ENCODE peak calls at places on chromosomes 11 and 22, in eight cellular contexts. O is stimulated activated CD8-positive, alpha-beta memory T cell treated with anti-CD3 and anti-CD28 coated beads, Interleukin-7, amount 100 ng/mL, for 24 hours; S is mucosa of gallbladder; P is prostate gland; C is fibroblast of the aortic adventitia; N is activated naive CD8-positive, alpha-beta T cell treated with anti-CD3 and anti-CD28 coated beads, Interleukin-2, amount 50 U/mL, for 16 hours; J is NAMALWA; M is HFF-Myc. A is an unnamed sample.

GRCh38 chr11:35104655-35105054 is 34.3 kb upstream of the CD44 start:
- DNase-seq in O (no peak), S (no peak), P (no peak), C (no peak), N (no peak), J (no peak), M (no peak), A (no peak)

GRCh38 chr11:788009-788640 is 1.8 kb downstream of the CEND1 start:
- DNase-seq in O (no peak), S (no peak), P (no peak), C (no peak), N (no peak), J (no peak), M (no peak), A (no peak)

GRCh38 chr11:92268546-92268945 is 43.9 kb downstream of the FAT3 start:
- DNase-seq in O (no peak), S (no peak), P (no peak), C (no peak), N (no peak), J (no peak), M (no peak), A (no peak)

GRCh38 chr11:111819161-111820058 is 52.0 kb downstream of the ALG9 start:
- DNase-seq in O (no peak), S (peak; percentile 51), P (no peak), C (peak; percentile 87), N (no peak), J (no peak), M (peak; percentile 93), A (no peak)

GRCh38 chr22:49340406-49340805 is 487.3 kb downstream of the BRD1 start:
- DNase-seq in O (no peak), S (no peak), P (no peak), C (no peak), N (no peak), J (no peak), M (no peak), A (no peak)

GRCh38 chr11:102479733-102480132 is 27.2 kb upstream of the TMEM123 start:
- DNase-seq in O (no peak), S (no peak), P (no peak), C (no peak), N (no peak), J (no peak), M (no peak), A (no peak)

GRCh38 chr11:112523477-112523876 is 262.8 kb upstream of the PLET1 start:
- DNase-seq in O (no peak), S (no peak), P (no peak), C (peak; percentile 6), N (no peak), J (no peak), M (no peak), A (peak; percentile 14)

GRCh38 chr22:20946080-20946986 is 20.7 kb upstream of the AIFM3 start:
- DNase-seq in O (no peak), S (no peak), P (no peak), C (peak; percentile 11), N (no peak), J (no peak), M (no peak), A (no peak)

GRCh38 chr11:8566613-8567210 is 27.3 kb downstream of the STK33 start:
- DNase-seq in O (no peak), S (no peak), P (no peak), C (peak; percentile 71), N (no peak), J (peak; percentile 71), M (peak; percentile 38), A (no peak)

GRCh38 chr11:67250059-67251043 is 15.9 kb upstream of the GRK2 start:
- DNase-seq in O (no peak), S (no peak), P (no peak), C (no peak), N (no peak), J (no peak), M (no peak), A (no peak)

GRCh38 chr11:1888811-1889526 is 2.7 kb downstream of the PRR33 start:
- DNase-seq in O (peak; percentile 40), S (peak; percentile 51), P (no peak), C (no peak), N (peak; percentile 51), J (no peak), M (no peak), A (no peak)

GRCh38 chr11:129989437-129989836 is 13.2 kb downstream of the PRDM10 start:
- DNase-seq in O (no peak), S (no peak), P (no peak), C (no peak), N (no peak), J (no peak), M (no peak), A (no peak)

A was measured in NCI-H2107.